ENCODE peak calls at places on chromosomes 1 and 21, in seven cellular contexts. One of them, this sample, is unnamed.

GRCh38 chr1:192580351-192580962 is 4.9 kb downstream of the RGS1 start:
- DNase-seq in cardiac muscle cell: peak; percentile 77
- DNase-seq in pancreas: no peak
- DNase-seq in colonic mucosa: peak; percentile 21
- DNase-seq in GM06990: no peak
- DNase-seq in brain microvascular endothelial cell: no peak
- DNase-seq in AG09309: no peak
- DNase-seq in this sample: no peak

GRCh38 chr1:153763365-153764225 is 11.6 kb upstream of the SLC27A3 start:
- DNase-seq in AG09309: no peak
- DNase-seq in cardiac muscle cell: peak; percentile 59
- DNase-seq in colonic mucosa: no peak
- DNase-seq in pancreas: no peak
- DNase-seq in brain microvascular endothelial cell: no peak
- DNase-seq in GM06990: no peak
- DNase-seq in this sample: no peak

GRCh38 chr1:216183427-216183826 is 239.8 kb downstream of the USH2A start:
- DNase-seq in AG09309: no peak
- DNase-seq in brain microvascular endothelial cell: no peak
- DNase-seq in colonic mucosa: no peak
- DNase-seq in pancreas: no peak
- DNase-seq in GM06990: no peak
- DNase-seq in cardiac muscle cell: no peak
- DNase-seq in this sample: no peak

GRCh38 chr21:38811257-38811656 is 5.5 kb downstream of the ETS2 start:
- DNase-seq in brain microvascular endothelial cell: peak; percentile 79
- DNase-seq in GM06990: no peak
- DNase-seq in pancreas: no peak
- DNase-seq in cardiac muscle cell: peak; percentile 72
- DNase-seq in colonic mucosa: peak; percentile 44
- DNase-seq in AG09309: peak; percentile 86
- DNase-seq in this sample: no peak

GRCh38 chr1:109762039-109762585 is 1.6 kb downstream of the EPS8L3 start:
- DNase-seq in AG09309: no peak
- DNase-seq in GM06990: no peak
- DNase-seq in brain microvascular endothelial cell: no peak
- DNase-seq in cardiac muscle cell: no peak
- DNase-seq in colonic mucosa: peak; percentile 16
- DNase-seq in pancreas: no peak
- DNase-seq in this sample: no peak

GRCh38 chr1:27563407-27564263 is 40.3 kb downstream of the AHDC1 start:
- DNase-seq in pancreas: peak; percentile 94
- DNase-seq in colonic mucosa: peak; percentile 80
- DNase-seq in brain microvascular endothelial cell: no peak
- DNase-seq in cardiac muscle cell: no peak
- DNase-seq in GM06990: no peak
- DNase-seq in AG09309: no peak
- DNase-seq in this sample: no peak

GRCh38 chr1:229266832-229267500 is 3.9 kb upstream of the RAB4A start:
- DNase-seq in brain microvascular endothelial cell: no peak
- DNase-seq in GM06990: no peak
- DNase-seq in AG09309: no peak
- DNase-seq in pancreas: no peak
- DNase-seq in colonic mucosa: no peak
- DNase-seq in cardiac muscle cell: no peak
- DNase-seq in this sample: no peak

GRCh38 chr21:35280221-35280620 is 231.1 kb upstream of the RUNX1 start:
- DNase-seq in cardiac muscle cell: no peak
- DNase-seq in pancreas: no peak
- DNase-seq in brain microvascular endothelial cell: no peak
- DNase-seq in colonic mucosa: no peak
- DNase-seq in AG09309: no peak
- DNase-seq in GM06990: no peak
- DNase-seq in this sample: no peak

DNA sequence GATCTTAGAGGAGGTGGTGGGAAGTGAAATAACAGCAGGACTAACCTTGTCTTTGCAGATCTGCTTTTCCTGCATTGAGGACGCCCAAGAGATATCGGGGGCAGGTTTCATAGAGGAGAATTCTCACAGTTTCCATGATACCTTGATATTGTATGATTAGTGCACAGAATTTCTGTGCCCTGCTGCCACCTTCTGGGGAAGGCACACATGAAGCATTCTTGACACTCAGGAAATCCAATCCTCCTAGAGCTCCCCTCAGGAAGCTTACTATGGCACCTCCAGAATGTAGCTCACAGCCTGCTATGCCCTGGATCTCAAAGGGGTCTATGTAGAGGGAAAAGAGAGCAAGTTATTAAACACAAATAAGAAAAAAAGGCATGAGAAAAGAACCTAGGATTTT is 1.5 kb downstream of the CD1B start:
- DNase-seq in cardiac muscle cell: peak; percentile 0
- DNase-seq in pancreas: no peak
- DNase-seq in brain microvascular endothelial cell: no peak
- DNase-seq in GM06990: no peak
- DNase-seq in AG09309: no peak
- DNase-seq in colonic mucosa: no peak
- DNase-seq in this sample: no peak
- TF ChIP-seq CTCF in cardiac muscle cell: no peak
- TF ChIP-seq CTCF in pancreas: no peak
- TF ChIP-seq CTCF in brain microvascular endothelial cell: no peak
- TF ChIP-seq CTCF in GM06990: peak; percentile 63
- TF ChIP-seq CTCF in AG09309: peak; percentile 3
- TF ChIP-seq CTCF in colonic mucosa: no peak
- TF ChIP-seq CTCF in this sample: no peak

GRCh38 chr1:114671011-114671938 is 1.4 kb upstream of the DENND2C start:
- DNase-seq in pancreas: peak; percentile 21
- DNase-seq in brain microvascular endothelial cell: no peak
- DNase-seq in colonic mucosa: no peak
- DNase-seq in cardiac muscle cell: peak; percentile 21
- DNase-seq in GM06990: no peak
- DNase-seq in AG09309: no peak
- DNase-seq in this sample: no peak

GRCh38 chr1:114671939-114672275 is 2.1 kb upstream of the DENND2C start:
- DNase-seq in cardiac muscle cell: no peak
- DNase-seq in pancreas: no peak
- DNase-seq in AG09309: no peak
- DNase-seq in GM06990: no peak
- DNase-seq in brain microvascular endothelial cell: no peak
- DNase-seq in colonic mucosa: no peak
- DNase-seq in this sample: no peak

GRCh38 chr1:114668784-114669561 is 876 bp downstream of the DENND2C start:
- DNase-seq in AG09309: no peak
- DNase-seq in pancreas: no peak
- DNase-seq in cardiac muscle cell: peak; percentile 16
- DNase-seq in GM06990: no peak
- DNase-seq in colonic mucosa: no peak
- DNase-seq in brain microvascular endothelial cell: no peak
- DNase-seq in this sample: no peak

GRCh38 chr1:114669562-114670082 is at the start of gene DENND2C:
- DNase-seq in cardiac muscle cell: no peak
- DNase-seq in brain microvascular endothelial cell: no peak
- DNase-seq in GM06990: no peak
- DNase-seq in pancreas: no peak
- DNase-seq in AG09309: no peak
- DNase-seq in colonic mucosa: no peak
- DNase-seq in this sample: no peak

DNA sequence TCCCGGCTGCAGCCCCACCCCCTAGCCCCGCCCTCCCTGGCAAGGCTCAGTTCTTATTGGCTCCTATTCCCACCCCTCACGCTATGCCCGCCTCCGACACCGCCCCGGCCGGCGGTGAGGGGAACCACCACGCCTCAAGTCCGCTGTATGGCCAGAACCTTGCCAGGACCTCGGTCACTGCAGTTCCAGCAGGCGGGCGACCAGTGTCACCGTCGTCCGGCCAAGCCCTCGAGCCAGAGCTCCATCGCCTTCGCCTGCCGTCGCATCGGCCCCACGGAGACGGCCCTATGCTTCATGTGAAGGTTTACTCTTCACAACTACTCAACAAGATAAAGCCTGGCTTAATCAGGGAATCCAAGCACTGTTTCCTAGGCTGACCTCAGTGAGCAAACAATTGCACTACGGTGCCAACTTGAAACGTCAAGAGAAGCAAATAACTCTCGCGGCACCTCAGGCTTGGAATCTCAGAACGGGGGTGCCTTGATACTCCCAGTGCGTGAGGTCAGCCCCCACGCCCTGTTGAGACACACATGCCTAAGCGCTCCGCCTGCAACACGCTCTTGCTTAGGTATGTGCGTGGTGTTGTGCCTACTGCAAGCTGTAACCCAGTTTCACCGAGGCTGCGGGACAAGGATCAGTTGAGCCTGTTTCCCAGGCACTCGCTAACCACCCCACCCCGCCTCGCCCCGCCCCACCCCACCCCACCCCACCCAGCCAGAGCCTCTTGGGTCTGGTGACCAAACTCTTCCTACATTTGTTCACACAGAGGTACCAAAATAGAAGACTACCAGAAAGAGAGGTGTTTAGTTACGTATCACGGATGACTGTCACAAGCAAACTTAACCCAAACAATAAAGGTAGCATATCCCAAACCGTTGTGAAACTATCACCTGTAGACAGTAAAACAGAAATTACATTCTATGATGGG is 498 bp upstream of the DENND2C start:
- DNase-seq in colonic mucosa: peak; percentile 98
- DNase-seq in GM06990: peak; percentile 87
- DNase-seq in pancreas: peak; percentile 96
- DNase-seq in brain microvascular endothelial cell: peak; percentile 86
- DNase-seq in cardiac muscle cell: peak; percentile 92
- DNase-seq in AG09309: peak; percentile 47
- DNase-seq in this sample: peak; percentile 74
- TF ChIP-seq CTCF in colonic mucosa: no peak
- TF ChIP-seq CTCF in GM06990: no peak
- TF ChIP-seq CTCF in pancreas: no peak
- TF ChIP-seq CTCF in brain microvascular endothelial cell: peak; percentile 18
- TF ChIP-seq CTCF in cardiac muscle cell: no peak
- TF ChIP-seq CTCF in AG09309: peak; percentile 10
- TF ChIP-seq CTCF in this sample: peak; percentile 18

GRCh38 chr21:25564349-25564948 is 42.8 kb downstream of the MRPL39 start:
- DNase-seq in cardiac muscle cell: no peak
- DNase-seq in brain microvascular endothelial cell: no peak
- DNase-seq in AG09309: no peak
- DNase-seq in pancreas: no peak
- DNase-seq in GM06990: no peak
- DNase-seq in colonic mucosa: no peak
- DNase-seq in this sample: no peak

GRCh38 chr21:25562660-25563059 is 44.6 kb downstream of the MRPL39 start:
- DNase-seq in AG09309: no peak
- DNase-seq in colonic mucosa: no peak
- DNase-seq in GM06990: no peak
- DNase-seq in pancreas: no peak
- DNase-seq in brain microvascular endothelial cell: no peak
- DNase-seq in cardiac muscle cell: no peak
- DNase-seq in this sample: no peak

GRCh38 chr21:25563399-25564116 is 43.7 kb downstream of the MRPL39 start:
- DNase-seq in cardiac muscle cell: peak; percentile 58
- DNase-seq in colonic mucosa: no peak
- DNase-seq in GM06990: no peak
- DNase-seq in brain microvascular endothelial cell: no peak
- DNase-seq in AG09309: no peak
- DNase-seq in pancreas: no peak
- DNase-seq in this sample: no peak

GRCh38 chr21:25560151-25560783 is 47.0 kb downstream of the MRPL39 start:
- DNase-seq in pancreas: no peak
- DNase-seq in colonic mucosa: no peak
- DNase-seq in cardiac muscle cell: peak; percentile 17
- DNase-seq in brain microvascular endothelial cell: no peak
- DNase-seq in AG09309: no peak
- DNase-seq in GM06990: no peak
- DNase-seq in this sample: no peak

DNA sequence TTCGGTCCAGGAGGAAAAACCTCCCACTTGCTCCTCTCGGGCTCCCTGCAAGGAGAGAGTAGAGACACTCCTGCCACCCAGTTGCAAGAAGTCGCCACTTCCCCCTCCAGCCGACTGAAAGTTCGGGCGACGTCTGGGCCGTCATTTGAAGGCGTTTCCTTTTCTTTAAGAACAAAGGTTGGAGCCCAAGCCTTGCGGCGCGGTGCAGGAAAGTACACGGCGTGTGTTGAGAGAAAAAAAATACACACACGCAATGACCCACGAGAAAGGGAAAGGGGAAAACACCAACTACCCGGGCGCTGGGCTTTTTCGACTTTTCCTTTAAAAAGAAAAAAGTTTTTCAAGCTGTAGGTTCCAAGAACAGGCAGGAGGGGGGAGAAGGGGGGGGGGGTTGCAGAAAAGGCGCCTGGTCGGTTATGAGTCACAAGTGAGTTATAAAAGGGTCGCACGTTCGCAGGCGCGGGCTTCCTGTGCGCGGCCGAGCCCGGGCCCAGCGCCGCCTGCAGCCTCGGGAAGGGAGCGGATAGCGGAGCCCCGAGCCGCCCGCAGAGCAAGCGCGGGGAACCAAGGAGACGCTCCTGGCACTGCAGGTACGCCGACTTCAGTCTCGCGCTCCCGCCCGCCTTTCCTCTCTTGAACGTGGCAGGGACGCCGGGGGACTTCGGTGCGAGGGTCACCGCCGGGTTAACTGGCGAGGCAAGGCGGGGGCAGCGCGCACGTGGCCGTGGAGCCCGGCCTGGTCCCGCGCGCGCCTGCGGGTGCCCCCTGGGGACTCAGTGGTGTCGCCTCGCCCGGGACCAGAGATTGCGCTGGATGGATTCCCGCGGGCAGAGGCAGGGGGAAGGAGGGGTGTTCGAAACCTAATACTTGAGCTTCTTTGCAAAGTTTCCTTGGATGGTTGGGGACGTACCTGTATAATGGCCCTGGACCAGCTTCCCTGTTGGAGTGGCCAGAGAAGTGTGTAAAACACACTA is 45.3 kb downstream of the MRPL39 start:
- DNase-seq in colonic mucosa: peak; percentile 55
- DNase-seq in pancreas: peak; percentile 47
- DNase-seq in cardiac muscle cell: peak; percentile 77
- DNase-seq in GM06990: peak; percentile 94
- DNase-seq in AG09309: no peak
- DNase-seq in brain microvascular endothelial cell: peak; percentile 66
- DNase-seq in this sample: peak; percentile 38
- TF ChIP-seq CTCF in colonic mucosa: no peak
- TF ChIP-seq CTCF in pancreas: no peak
- TF ChIP-seq CTCF in cardiac muscle cell: peak; percentile 42
- TF ChIP-seq CTCF in GM06990: peak; percentile 30
- TF ChIP-seq CTCF in AG09309: peak; percentile 33
- TF ChIP-seq CTCF in brain microvascular endothelial cell: peak; percentile 37
- TF ChIP-seq CTCF in this sample: peak; percentile 41

GRCh38 chr1:41331546-41331917 is 29.7 kb upstream of the FOXO6 start:
- DNase-seq in AG09309: no peak
- DNase-seq in pancreas: no peak
- DNase-seq in brain microvascular endothelial cell: no peak
- DNase-seq in colonic mucosa: no peak
- DNase-seq in GM06990: no peak
- DNase-seq in cardiac muscle cell: no peak
- DNase-seq in this sample: no peak

GRCh38 chr1:41329662-41330587 is 31.3 kb upstream of the FOXO6 start:
- DNase-seq in AG09309: no peak
- DNase-seq in pancreas: no peak
- DNase-seq in brain microvascular endothelial cell: no peak
- DNase-seq in cardiac muscle cell: no peak
- DNase-seq in colonic mucosa: peak; percentile 11
- DNase-seq in GM06990: no peak
- DNase-seq in this sample: no peak

GRCh38 chr1:41328780-41329640 is 32.2 kb upstream of the FOXO6 start:
- DNase-seq in cardiac muscle cell: no peak
- DNase-seq in pancreas: no peak
- DNase-seq in brain microvascular endothelial cell: no peak
- DNase-seq in AG09309: no peak
- DNase-seq in colonic mucosa: no peak
- DNase-seq in GM06990: no peak
- DNase-seq in this sample: no peak

GRCh38 chr1:41333146-41333784 is 28.0 kb upstream of the FOXO6 start:
- DNase-seq in pancreas: no peak
- DNase-seq in brain microvascular endothelial cell: peak; percentile 95
- DNase-seq in GM06990: no peak
- DNase-seq in colonic mucosa: peak; percentile 5
- DNase-seq in cardiac muscle cell: peak; percentile 82
- DNase-seq in AG09309: no peak
- DNase-seq in this sample: no peak

DNA sequence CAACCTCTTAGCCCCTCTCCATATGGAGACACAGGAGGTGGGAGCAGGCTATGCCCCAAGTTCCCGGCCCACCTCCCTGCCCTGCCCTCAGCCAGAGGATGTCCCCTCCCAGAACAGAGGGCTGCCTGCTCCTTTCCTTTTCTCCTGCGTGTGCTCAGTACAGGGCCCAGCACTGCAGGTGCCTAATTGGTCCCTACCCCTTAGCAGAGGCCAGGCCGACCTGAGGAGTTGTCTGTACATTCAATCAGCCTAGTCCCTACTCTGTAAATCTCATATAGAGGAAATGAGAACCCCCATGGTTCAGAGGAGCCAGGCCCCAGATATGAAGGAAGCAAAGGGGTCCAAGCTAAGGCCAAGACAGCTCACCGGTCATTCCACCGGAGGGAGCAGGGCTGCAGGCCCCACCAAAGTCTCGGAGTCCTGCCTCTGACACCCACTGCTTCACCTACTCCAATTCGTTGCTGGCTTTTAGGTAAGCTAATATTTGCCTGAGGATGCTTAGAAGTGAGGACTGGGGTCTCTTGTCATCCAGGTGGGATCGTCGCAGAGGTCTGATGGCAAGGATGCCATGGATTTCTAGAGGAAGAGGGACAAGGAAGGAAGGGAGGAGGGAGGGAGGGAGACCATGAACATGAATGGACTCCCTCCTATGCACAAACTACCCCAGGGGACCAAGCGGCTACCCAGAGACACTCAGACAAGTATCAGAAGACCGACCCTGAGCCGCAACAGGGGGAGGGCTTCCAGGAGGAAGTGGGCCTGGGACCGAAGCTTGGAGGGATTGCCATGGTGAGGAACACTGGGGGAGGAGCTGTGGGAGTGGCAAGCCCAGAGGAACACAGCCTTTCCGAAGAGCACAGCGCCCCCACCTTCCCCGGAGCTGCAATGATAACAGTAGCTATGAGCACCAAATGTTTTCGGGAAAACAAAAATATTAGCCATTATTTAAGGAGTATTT is 30.4 kb upstream of the FOXO6 start:
- DNase-seq in pancreas: no peak
- DNase-seq in GM06990: no peak
- DNase-seq in cardiac muscle cell: peak; percentile 51
- DNase-seq in AG09309: no peak
- DNase-seq in brain microvascular endothelial cell: no peak
- DNase-seq in colonic mucosa: peak; percentile 7
- DNase-seq in this sample: no peak
- TF ChIP-seq CTCF in pancreas: no peak
- TF ChIP-seq CTCF in GM06990: peak; percentile 18
- TF ChIP-seq CTCF in cardiac muscle cell: peak; percentile 41
- TF ChIP-seq CTCF in AG09309: no peak
- TF ChIP-seq CTCF in brain microvascular endothelial cell: peak; percentile 52
- TF ChIP-seq CTCF in colonic mucosa: no peak
- TF ChIP-seq CTCF in this sample: peak; percentile 29